ENCODE peak calls at places on chromosomes 3 and 15, in four cellular contexts. One of them, this sample, is unnamed.

GRCh38 chr15:27535445-27536129 is 563.5 kb downstream of the OCA2 start:
- DNase-seq in left ventricle myocardium inferior: no peak
- DNase-seq in tibial nerve: no peak
- DNase-seq in epithelial cell of proximal tubule: no peak
- DNase-seq in this sample: no peak

GRCh38 chr15:101568304-101568703 is 78.8 kb upstream of the PCSK6 start:
- DNase-seq in left ventricle myocardium inferior: no peak
- DNase-seq in tibial nerve: no peak
- DNase-seq in epithelial cell of proximal tubule: no peak
- DNase-seq in this sample: no peak

GRCh38 chr3:118401887-118402286 is 632.8 kb downstream of the IGSF11 start:
- DNase-seq in left ventricle myocardium inferior: no peak
- DNase-seq in tibial nerve: no peak
- DNase-seq in epithelial cell of proximal tubule: no peak
- DNase-seq in this sample: no peak

GRCh38 chr15:60889506-60889905 is 339.6 kb downstream of the RORA start:
- DNase-seq in left ventricle myocardium inferior: no peak
- DNase-seq in tibial nerve: no peak
- DNase-seq in epithelial cell of proximal tubule: no peak
- DNase-seq in this sample: peak

GRCh38 chr3:42036483-42036823 is 54.7 kb upstream of the TRAK1 start:
- DNase-seq in left ventricle myocardium inferior: no peak
- DNase-seq in tibial nerve: no peak
- DNase-seq in epithelial cell of proximal tubule: peak
- DNase-seq in this sample: no peak

GRCh38 chr15:28873585-28874139 is 12.1 kb upstream of the APBA2 start:
- DNase-seq in left ventricle myocardium inferior: no peak
- DNase-seq in tibial nerve: no peak
- DNase-seq in epithelial cell of proximal tubule: no peak
- DNase-seq in this sample: no peak

GRCh38 chr3:76652524-76652923 is 387.4 kb upstream of the ROBO2 start:
- DNase-seq in left ventricle myocardium inferior: no peak
- DNase-seq in tibial nerve: no peak
- DNase-seq in epithelial cell of proximal tubule: no peak
- DNase-seq in this sample: no peak

GRCh38 chr3:112979244-112979832 is 4.4 kb upstream of the CD200R1 start:
- DNase-seq in left ventricle myocardium inferior: no peak
- DNase-seq in tibial nerve: no peak
- DNase-seq in epithelial cell of proximal tubule: no peak
- DNase-seq in this sample: peak

GRCh38 chr15:91268510-91268909 is 168.5 kb downstream of the SV2B start:
- DNase-seq in left ventricle myocardium inferior: no peak
- DNase-seq in tibial nerve: no peak
- DNase-seq in epithelial cell of proximal tubule: no peak
- DNase-seq in this sample: no peak

GRCh38 chr3:150521458-150521857 is 24.8 kb downstream of the SERP1 start:
- DNase-seq in left ventricle myocardium inferior: no peak
- DNase-seq in tibial nerve: no peak
- DNase-seq in epithelial cell of proximal tubule: no peak
- DNase-seq in this sample: no peak
- TF ChIP-seq CTCF in left ventricle myocardium inferior: no peak
- TF ChIP-seq CTCF in tibial nerve: no peak
- TF ChIP-seq CTCF in epithelial cell of proximal tubule: peak
- TF ChIP-seq CTCF in this sample: no peak

DNA sequence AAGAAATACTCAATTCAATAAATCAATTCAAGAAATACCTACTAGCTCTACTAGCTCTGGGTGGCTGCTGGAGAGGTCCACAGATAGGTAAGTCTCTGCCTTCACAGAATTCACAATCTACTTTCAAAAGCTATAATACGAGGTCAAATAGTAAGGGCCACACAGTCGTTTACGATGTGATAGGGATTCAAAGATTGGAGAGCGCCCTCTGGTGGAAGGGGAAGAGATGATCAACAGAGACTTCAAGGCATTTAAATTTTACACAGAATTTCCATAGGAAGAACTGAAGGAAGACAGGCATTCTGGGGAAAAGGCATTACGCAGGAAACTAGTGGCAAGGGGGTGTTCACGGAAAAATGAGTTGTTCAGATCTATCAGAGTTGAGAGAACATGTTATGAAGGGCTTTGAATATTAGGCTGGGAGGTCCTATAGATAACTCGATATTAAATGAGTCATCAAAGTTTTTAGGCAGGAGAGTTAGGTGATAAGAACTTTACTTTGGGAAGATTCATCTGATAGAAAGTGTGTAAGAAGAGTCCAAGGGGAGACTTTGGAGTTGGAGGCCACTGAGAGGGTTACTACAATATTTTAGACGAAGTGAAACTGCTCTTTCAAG is 128.8 kb downstream of the FRMD5 start:
- DNase-seq in left ventricle myocardium inferior: no peak
- DNase-seq in tibial nerve: no peak
- DNase-seq in epithelial cell of proximal tubule: peak
- DNase-seq in this sample: peak
- TF ChIP-seq CTCF in left ventricle myocardium inferior: peak
- TF ChIP-seq CTCF in tibial nerve: peak
- TF ChIP-seq CTCF in epithelial cell of proximal tubule: peak
- TF ChIP-seq CTCF in this sample: peak

DNA sequence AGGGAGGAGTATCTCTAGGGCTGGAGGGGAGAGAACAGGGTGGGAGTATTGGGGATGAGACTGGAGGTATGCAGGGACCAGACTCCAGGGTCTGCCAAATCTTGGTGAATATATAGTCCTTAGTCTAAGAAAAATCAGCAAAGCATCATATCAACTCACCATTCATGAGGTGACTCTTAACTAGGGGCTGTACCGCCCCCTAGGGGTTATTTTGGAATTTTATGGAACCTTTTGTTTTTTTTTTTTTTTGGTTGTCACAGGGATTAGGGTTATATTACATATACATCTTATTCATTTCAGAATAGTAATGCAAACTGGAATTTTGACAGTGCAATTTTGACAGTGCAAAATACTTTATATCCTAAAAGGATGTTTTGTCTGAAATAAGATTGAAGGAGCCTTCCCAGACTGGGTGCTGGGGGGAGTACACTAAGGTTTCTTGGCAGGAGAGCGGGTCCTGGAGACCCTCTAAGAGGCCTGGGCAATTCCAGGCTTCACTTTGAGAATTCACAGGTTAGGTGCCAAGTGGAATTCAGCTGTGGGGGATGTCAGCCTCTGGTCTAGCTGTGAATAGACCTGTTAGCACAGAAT is 7.5 kb downstream of the CMTM7 start:
- DNase-seq in left ventricle myocardium inferior: no peak
- DNase-seq in tibial nerve: no peak
- DNase-seq in epithelial cell of proximal tubule: no peak
- DNase-seq in this sample: peak
- TF ChIP-seq CTCF in left ventricle myocardium inferior: peak
- TF ChIP-seq CTCF in tibial nerve: peak
- TF ChIP-seq CTCF in epithelial cell of proximal tubule: peak
- TF ChIP-seq CTCF in this sample: peak

DNA sequence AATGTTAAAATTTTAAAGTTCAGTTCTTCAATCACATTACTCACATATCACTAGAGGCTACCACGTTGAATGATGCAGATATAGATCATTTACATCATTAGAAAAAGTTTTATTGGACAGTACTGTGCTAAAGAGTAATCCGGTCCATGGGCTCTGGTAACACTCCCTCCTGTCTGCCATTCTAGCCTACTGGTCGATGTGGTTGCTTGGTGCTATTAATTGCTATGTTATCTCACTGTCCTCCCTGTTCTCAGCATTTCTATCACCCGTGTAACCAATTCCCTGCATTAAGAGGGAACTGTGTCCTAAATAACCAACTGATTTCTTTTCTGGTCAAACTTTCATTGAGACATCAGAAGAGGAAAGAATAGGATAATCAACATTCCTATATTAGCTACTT is 347.5 kb upstream of the RBMS3 start:
- DNase-seq in left ventricle myocardium inferior: no peak
- DNase-seq in tibial nerve: no peak
- DNase-seq in epithelial cell of proximal tubule: no peak
- DNase-seq in this sample: no peak
- TF ChIP-seq CTCF in left ventricle myocardium inferior: no peak
- TF ChIP-seq CTCF in tibial nerve: no peak
- TF ChIP-seq CTCF in epithelial cell of proximal tubule: no peak
- TF ChIP-seq CTCF in this sample: no peak

GRCh38 chr3:40652072-40652471 is 127.3 kb downstream of the ZNF621 start:
- DNase-seq in left ventricle myocardium inferior: no peak
- DNase-seq in tibial nerve: no peak
- DNase-seq in epithelial cell of proximal tubule: no peak
- DNase-seq in this sample: no peak

GRCh38 chr3:40645883-40646282 is 121.1 kb downstream of the ZNF621 start:
- DNase-seq in left ventricle myocardium inferior: no peak
- DNase-seq in tibial nerve: peak
- DNase-seq in epithelial cell of proximal tubule: no peak
- DNase-seq in this sample: no peak

GRCh38 chr3:40653878-40654277 is 129.1 kb downstream of the ZNF621 start:
- DNase-seq in left ventricle myocardium inferior: no peak
- DNase-seq in tibial nerve: no peak
- DNase-seq in epithelial cell of proximal tubule: no peak
- DNase-seq in this sample: no peak

DNA sequence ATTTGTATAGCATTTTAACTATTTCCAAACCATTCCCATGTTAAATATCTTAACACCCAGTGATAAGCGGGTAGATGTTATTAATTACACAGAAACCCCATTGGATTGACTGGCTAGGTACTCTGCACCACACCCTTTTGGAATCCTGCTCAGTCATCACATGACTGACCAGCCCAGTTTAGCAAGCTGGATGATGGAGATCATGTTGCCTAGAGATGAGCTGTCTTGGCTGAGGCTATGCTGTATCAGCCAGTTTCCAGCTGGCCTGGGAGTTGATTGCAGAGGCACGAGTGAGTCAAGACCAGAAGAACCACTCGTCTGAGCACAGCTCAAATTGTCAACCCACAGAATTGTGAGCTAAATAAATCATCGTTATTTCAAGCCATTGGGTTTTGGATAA is 124.6 kb downstream of the ZNF621 start:
- DNase-seq in left ventricle myocardium inferior: no peak
- DNase-seq in tibial nerve: no peak
- DNase-seq in epithelial cell of proximal tubule: no peak
- DNase-seq in this sample: no peak
- TF ChIP-seq CTCF in left ventricle myocardium inferior: no peak
- TF ChIP-seq CTCF in tibial nerve: no peak
- TF ChIP-seq CTCF in epithelial cell of proximal tubule: no peak
- TF ChIP-seq CTCF in this sample: no peak

GRCh38 chr15:31457631-31458526 is 131.2 kb downstream of the KLF13 start:
- DNase-seq in left ventricle myocardium inferior: no peak
- DNase-seq in tibial nerve: no peak
- DNase-seq in epithelial cell of proximal tubule: no peak
- DNase-seq in this sample: no peak

GRCh38 chr15:31457161-31457560 is 130.5 kb downstream of the KLF13 start:
- DNase-seq in left ventricle myocardium inferior: no peak
- DNase-seq in tibial nerve: no peak
- DNase-seq in epithelial cell of proximal tubule: no peak
- DNase-seq in this sample: no peak

GRCh38 chr15:31456329-31457060 is 129.9 kb downstream of the KLF13 start:
- DNase-seq in left ventricle myocardium inferior: no peak
- DNase-seq in tibial nerve: no peak
- DNase-seq in epithelial cell of proximal tubule: no peak
- DNase-seq in this sample: no peak

GRCh38 chr15:31453558-31454318 is 127.1 kb downstream of the KLF13 start:
- DNase-seq in left ventricle myocardium inferior: no peak
- DNase-seq in tibial nerve: no peak
- DNase-seq in epithelial cell of proximal tubule: no peak
- DNase-seq in this sample: no peak

DNA sequence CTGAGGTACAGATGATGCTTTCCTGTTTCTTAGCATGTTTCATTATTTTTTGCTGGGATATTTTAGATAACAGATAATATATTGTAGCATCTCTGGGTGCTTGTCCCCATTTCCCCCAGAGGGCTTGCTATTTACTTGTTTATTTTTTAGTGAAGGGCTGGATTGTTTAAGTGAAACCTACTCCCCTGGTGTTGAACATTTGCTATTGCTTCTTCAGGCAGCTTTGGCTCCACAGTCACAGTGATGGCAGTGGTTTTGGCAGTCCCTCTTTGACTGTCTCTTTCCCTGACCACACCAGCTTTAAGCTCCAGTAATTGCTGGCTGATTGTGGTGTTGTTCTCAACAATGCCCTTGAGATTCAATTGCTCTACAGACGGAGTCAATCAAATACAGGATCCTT is 128.9 kb downstream of the KLF13 start:
- DNase-seq in left ventricle myocardium inferior: no peak
- DNase-seq in tibial nerve: no peak
- DNase-seq in epithelial cell of proximal tubule: no peak
- DNase-seq in this sample: no peak
- TF ChIP-seq CTCF in left ventricle myocardium inferior: no peak
- TF ChIP-seq CTCF in tibial nerve: no peak
- TF ChIP-seq CTCF in epithelial cell of proximal tubule: peak
- TF ChIP-seq CTCF in this sample: no peak